ENCODE peak calls at places on chromosomes 16 and 17, in five cellular contexts. O is HCT116; V is right cardiac atrium; J is stomach; L is CD4-positive, alpha-beta memory T cell. E is an unnamed sample.

GRCh38 chr17:35801583-35802224 is 6.3 kb upstream of the MMP28 start:
- DNase-seq in O (no peak), V (peak; percentile 91), L (no peak), J (peak; percentile 72), E (no peak)

GRCh38 chr17:36127199-36127881 is 23.7 kb downstream of the CCL4 start:
- DNase-seq in O (no peak), L (no peak), V (no peak), J (no peak), E (peak; percentile 97)

GRCh38 chr16:9612267-9612666 is 520.8 kb downstream of the HAPSTR1 start:
- DNase-seq in L (no peak), J (no peak), V (no peak), O (no peak), E (no peak)

GRCh38 chr17:51496378-51496777 is 236.0 kb downstream of the UTP18 start:
- DNase-seq in V (no peak), L (no peak), O (no peak), J (no peak), E (no peak)

GRCh38 chr17:8799001-8799850 is at the start of gene MFSD6L:
- DNase-seq in L (no peak), V (no peak), J (peak; percentile 87), O (no peak), E (no peak)

GRCh38 chr16:50308237-50308965 is 42.0 kb downstream of the ADCY7 start:
- DNase-seq in L (no peak), V (peak; percentile 47), J (peak; percentile 22), O (no peak), E (no peak)

GRCh38 chr17:81302861-81303326 is 7.8 kb upstream of the SLC38A10 start:
- DNase-seq in O (no peak), J (no peak), V (peak; percentile 70), L (no peak), E (peak; percentile 56)

GRCh38 chr16:69872888-69873287 is 78.2 kb upstream of the CLEC18A start:
- DNase-seq in L (no peak), J (no peak), O (no peak), V (no peak), E (no peak)

GRCh38 chr17:7466644-7467341 is 12.6 kb downstream of the ZBTB4 start:
- DNase-seq in O (no peak), J (peak; percentile 60), L (no peak), V (peak; percentile 88), E (no peak)

GRCh38 chr16:1470543-1471251 is 4.1 kb downstream of the CLCN7 start:
- DNase-seq in J (no peak), O (no peak), L (no peak), V (no peak), E (no peak)

GRCh38 chr17:16374129-16374528 is 6.8 kb upstream of the UBB start:
- DNase-seq in O (no peak), J (no peak), V (no peak), L (no peak), E (no peak)

GRCh38 chr16:86393907-86394626 is 116.3 kb upstream of the FOXF1 start:
- DNase-seq in V (no peak), O (no peak), L (no peak), J (no peak), E (no peak)

GRCh38 chr16:86390335-86390734 is 120.0 kb upstream of the FOXF1 start:
- DNase-seq in V (no peak), O (no peak), J (no peak), L (no peak), E (no peak)

GRCh38 chr16:86391486-86391885 is 118.8 kb upstream of the FOXF1 start:
- DNase-seq in L (no peak), O (no peak), J (no peak), V (no peak), E (no peak)

GRCh38 chr16:86392751-86393150 is 117.6 kb upstream of the FOXF1 start:
- DNase-seq in V (no peak), J (no peak), L (no peak), O (no peak), E (no peak)

DNA sequence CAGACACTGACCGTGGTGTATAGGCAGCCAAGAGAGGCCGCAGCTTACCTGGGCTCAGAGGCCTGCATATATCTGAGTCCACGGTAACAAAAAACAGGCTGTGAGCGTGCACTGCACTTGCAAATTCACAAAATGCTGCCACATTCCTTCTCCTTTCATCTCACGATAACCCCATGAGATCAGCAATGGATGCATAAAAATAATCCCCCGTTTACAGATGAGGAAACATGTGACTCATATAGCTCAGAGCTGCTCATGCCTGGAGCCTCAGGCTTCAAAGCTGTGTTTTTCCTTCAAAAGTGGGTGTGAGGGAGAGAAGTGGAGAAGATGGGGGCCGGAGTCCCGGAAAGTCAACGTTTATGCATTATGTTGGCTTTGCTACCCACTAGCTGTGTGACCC is 118.3 kb upstream of the FOXF1 start:
- DNase-seq in J (no peak), O (no peak), L (no peak), V (no peak), E (no peak)
- H3K4me1 ChIP-seq in J (no peaks in the 10 kb centered on the region), O (peaks cover 4% of the 10 kb centered on the region), L (no peaks in the 10 kb centered on the region), V (no peaks in the 10 kb centered on the region), E (no peaks in the 10 kb centered on the region)

GRCh38 chr17:73349647-73350046 is 37.8 kb upstream of the CDC42EP4 start:
- DNase-seq in L (no peak), V (no peak), O (no peak), J (no peak), E (no peak)

GRCh38 chr17:73349138-73349537 is 37.3 kb upstream of the CDC42EP4 start:
- DNase-seq in O (no peak), V (no peak), L (no peak), J (no peak), E (no peak)

GRCh38 chr17:73352261-73352660 is 40.5 kb upstream of the CDC42EP4 start:
- DNase-seq in J (no peak), O (no peak), L (no peak), V (no peak), E (no peak)

GRCh38 chr17:73351764-73352163 is 40.0 kb upstream of the CDC42EP4 start:
- DNase-seq in V (no peak), J (no peak), O (no peak), L (no peak), E (no peak)

GRCh38 chr17:73350864-73351263 is 39.1 kb upstream of the CDC42EP4 start:
- DNase-seq in V (no peak), L (no peak), J (no peak), O (no peak), E (no peak)
- H3K27ac ChIP-seq in V (no peak overlapping the region), L (no peak overlapping the region), J (peak overlapping the region; percentile 80), O (no peak overlapping the region), E (no peak overlapping the region)

DNA sequence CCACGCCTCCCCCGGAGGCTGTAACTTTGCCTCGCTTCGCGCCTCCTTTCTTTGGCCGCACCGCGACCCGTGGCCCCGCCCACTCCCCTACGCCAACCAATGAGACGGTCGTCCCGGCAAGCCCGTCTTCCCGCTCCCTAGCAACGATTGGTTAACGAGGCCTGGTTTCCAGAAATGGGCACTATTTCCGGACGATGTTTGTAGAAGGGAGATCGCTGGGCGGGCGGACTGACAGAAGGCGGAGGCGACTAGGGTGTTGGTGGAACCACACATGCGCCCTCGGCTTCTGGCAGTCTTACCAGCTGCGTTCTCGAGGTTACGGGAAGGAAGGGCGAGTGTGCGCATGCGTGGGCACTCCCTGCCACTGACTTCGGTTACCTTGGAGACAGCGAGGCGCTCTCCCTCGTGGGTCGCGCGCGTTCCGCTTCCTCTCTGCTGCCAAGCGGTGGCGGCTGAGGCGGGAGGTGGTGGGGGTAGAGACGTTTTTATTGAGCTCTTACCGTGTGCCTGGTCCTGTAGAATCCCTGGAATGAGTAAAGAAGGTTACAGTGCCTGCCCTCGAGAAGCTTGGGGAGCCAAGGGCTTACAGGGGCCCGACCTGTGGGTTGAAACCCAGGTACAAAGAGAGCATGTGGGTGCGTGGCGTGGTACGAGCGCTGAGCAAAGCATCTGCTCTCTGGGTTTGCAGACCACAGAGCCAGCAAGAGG is 447 bp upstream of the MAP3K14 start:
- DNase-seq in V (peak; percentile 100), O (peak; percentile 100), L (peak; percentile 100), J (peak; percentile 100), E (peak; percentile 100)
- H3K4me1 ChIP-seq in V (peaks cover 15% of the 10 kb centered on the region), O (peaks cover 81% of the 10 kb centered on the region), L (peaks cover 84% of the 10 kb centered on the region), J (peaks cover 51% of the 10 kb centered on the region), E (peaks cover 46% of the 10 kb centered on the region)

GRCh38 chr17:68204736-68205135 is 43.1 kb upstream of the AMZ2 start:
- DNase-seq in L (no peak), V (peak; percentile 67), O (no peak), J (no peak), E (peak; percentile 66)

GRCh38 chr17:68210570-68210969 is 37.3 kb upstream of the AMZ2 start:
- DNase-seq in J (no peak), V (no peak), O (no peak), L (no peak), E (no peak)

GRCh38 chr17:68205251-68205807 is 42.5 kb upstream of the AMZ2 start:
- DNase-seq in V (peak; percentile 97), O (peak; percentile 78), J (peak; percentile 92), L (peak; percentile 89), E (peak; percentile 98)

DNA sequence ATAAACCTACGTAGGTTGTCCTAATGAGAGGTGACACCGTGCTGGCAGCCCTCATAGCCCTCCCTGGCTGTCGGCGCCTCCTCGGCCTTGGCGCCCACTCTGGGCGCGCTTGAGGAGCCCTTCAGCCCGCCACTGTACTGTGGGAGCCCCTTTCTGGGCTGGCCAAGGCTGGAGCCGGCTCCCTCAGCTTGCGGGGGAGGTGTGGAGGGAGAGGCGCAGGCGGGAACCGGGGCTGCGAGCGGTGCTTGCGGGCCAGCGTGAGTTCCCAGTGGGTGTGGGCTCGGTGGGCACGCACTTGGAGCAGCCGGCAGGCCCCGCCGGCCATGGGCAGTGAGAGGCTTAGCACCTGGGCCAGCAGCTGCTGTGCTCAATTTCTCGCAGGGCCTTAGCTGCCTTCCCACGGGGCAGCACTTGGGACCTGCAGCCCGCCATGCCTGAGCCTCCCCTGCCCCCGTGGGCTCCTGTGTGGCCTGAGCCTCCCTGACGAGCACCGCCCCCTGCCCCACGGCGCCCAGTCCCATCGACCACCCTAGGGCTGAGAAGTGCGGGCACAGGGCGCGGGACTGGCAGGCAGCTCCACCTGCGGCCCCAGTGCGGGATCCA is 40.1 kb upstream of the AMZ2 start:
- DNase-seq in J (no peak), O (no peak), V (peak; percentile 62), L (no peak), E (no peak)
- H3K27ac ChIP-seq in J (peak overlapping the region; percentile 13), O (no peak overlapping the region), V (no peak overlapping the region), L (no peak overlapping the region), E (peak overlapping the region; percentile 94)

GRCh38 chr17:58324409-58325288 is 3.9 kb downstream of the TSPOAP1 start:
- DNase-seq in L (no peak), O (no peak), J (peak; percentile 69), V (peak; percentile 86), E (peak; percentile 38)

GRCh38 chr17:58326609-58327341 is 1.8 kb downstream of the TSPOAP1 start:
- DNase-seq in O (no peak), L (no peak), V (no peak), J (no peak), E (peak; percentile 74)

GRCh38 chr17:58325289-58325726 is 3.3 kb downstream of the TSPOAP1 start:
- DNase-seq in L (no peak), V (no peak), O (no peak), J (no peak), E (peak; percentile 75)

GRCh38 chr17:58327363-58328194 is 1.0 kb downstream of the TSPOAP1 start:
- DNase-seq in O (no peak), J (no peak), V (no peak), L (no peak), E (peak; percentile 94)

GRCh38 chr17:58325976-58326468 is 2.6 kb downstream of the TSPOAP1 start:
- DNase-seq in V (no peak), J (no peak), L (no peak), O (no peak), E (peak; percentile 65)
- H3K4me1 ChIP-seq in V (no peaks in the 10 kb centered on the region), J (peaks cover 13% of the 10 kb centered on the region), L (peaks cover 38% of the 10 kb centered on the region), O (peaks cover 3% of the 10 kb centered on the region), E (peaks cover 42% of the 10 kb centered on the region)

GRCh38 chr17:74520790-74521480 is 10.3 kb downstream of the CD300LB start:
- DNase-seq in L (no peak), V (no peak), O (no peak), J (peak; percentile 22), E (no peak)
- H3K27ac ChIP-seq in L (no peak overlapping the region), V (no peak overlapping the region), O (no peak overlapping the region), J (peak overlapping the region; percentile 46), E (no peak overlapping the region)

E was measured in Karpas-422.